ENCODE peak calls at places on chromosomes 5 and 9, in four cellular contexts. One of them, this sample, is unnamed.

GRCh38 chr5:15495026-15495425 is 5.0 kb upstream of the FBXL7 start:
- DNase-seq in fibroblast of lung: peak
- DNase-seq in neural crest cell: no peak
- DNase-seq in HFF-Myc: no peak
- DNase-seq in this sample: no peak

GRCh38 chr5:34552129-34552528 is 104.0 kb upstream of the RAI14 start:
- DNase-seq in fibroblast of lung: peak
- DNase-seq in neural crest cell: no peak
- DNase-seq in HFF-Myc: no peak
- DNase-seq in this sample: no peak

GRCh38 chr5:38497946-38498345 is 58.5 kb downstream of the LIFR start:
- DNase-seq in fibroblast of lung: peak
- DNase-seq in neural crest cell: no peak
- DNase-seq in HFF-Myc: no peak
- DNase-seq in this sample: no peak

GRCh38 chr5:179776413-179776938 is 17.3 kb upstream of the LTC4S start:
- DNase-seq in fibroblast of lung: no peak
- DNase-seq in neural crest cell: no peak
- DNase-seq in HFF-Myc: no peak
- DNase-seq in this sample: no peak

GRCh38 chr5:132422720-132423442 is 53.4 kb downstream of the SLC22A5 start:
- DNase-seq in fibroblast of lung: peak
- DNase-seq in neural crest cell: no peak
- DNase-seq in HFF-Myc: no peak
- DNase-seq in this sample: no peak

GRCh38 chr5:52360985-52361384 is 426.7 kb upstream of the ITGA1 start:
- DNase-seq in fibroblast of lung: no peak
- DNase-seq in neural crest cell: no peak
- DNase-seq in HFF-Myc: no peak
- DNase-seq in this sample: no peak

GRCh38 chr5:151597749-151598148 is 6.6 kb upstream of the FAT2 start:
- DNase-seq in fibroblast of lung: no peak
- DNase-seq in neural crest cell: no peak
- DNase-seq in HFF-Myc: no peak
- DNase-seq in this sample: no peak

GRCh38 chr5:72042097-72042496 is 65.2 kb upstream of the MAP1B start:
- DNase-seq in fibroblast of lung: no peak
- DNase-seq in neural crest cell: no peak
- DNase-seq in HFF-Myc: no peak
- DNase-seq in this sample: no peak

GRCh38 chr5:14850419-14851066 is 21.0 kb downstream of the ANKH start:
- DNase-seq in fibroblast of lung: no peak
- DNase-seq in neural crest cell: no peak
- DNase-seq in HFF-Myc: no peak
- DNase-seq in this sample: no peak

GRCh38 chr5:15933481-15934207 is 245.9 kb downstream of the MARCHF11 start:
- DNase-seq in fibroblast of lung: peak
- DNase-seq in neural crest cell: no peak
- DNase-seq in HFF-Myc: no peak
- DNase-seq in this sample: no peak

GRCh38 chr9:109509625-109510024 is 11.5 kb upstream of the PTPN3 start:
- DNase-seq in fibroblast of lung: no peak
- DNase-seq in neural crest cell: no peak
- DNase-seq in HFF-Myc: no peak
- DNase-seq in this sample: no peak

GRCh38 chr9:7844283-7844682 is 44.7 kb upstream of the DMAC1 start:
- DNase-seq in fibroblast of lung: peak
- DNase-seq in neural crest cell: no peak
- DNase-seq in HFF-Myc: no peak
- DNase-seq in this sample: no peak

GRCh38 chr5:168425997-168426863 is 60.0 kb upstream of the RARS1 start:
- DNase-seq in fibroblast of lung: no peak
- DNase-seq in neural crest cell: no peak
- DNase-seq in HFF-Myc: no peak
- DNase-seq in this sample: no peak

GRCh38 chr5:168426864-168427172 is 59.5 kb upstream of the RARS1 start:
- DNase-seq in fibroblast of lung: no peak
- DNase-seq in neural crest cell: no peak
- DNase-seq in HFF-Myc: no peak
- DNase-seq in this sample: no peak

GRCh38 chr5:168423478-168423877 is 62.8 kb upstream of the RARS1 start:
- DNase-seq in fibroblast of lung: no peak
- DNase-seq in neural crest cell: no peak
- DNase-seq in HFF-Myc: no peak
- DNase-seq in this sample: no peak

GRCh38 chr5:168423971-168424370 is 62.3 kb upstream of the RARS1 start:
- DNase-seq in fibroblast of lung: no peak
- DNase-seq in neural crest cell: no peak
- DNase-seq in HFF-Myc: no peak
- DNase-seq in this sample: no peak

GRCh38 chr5:168424506-168425298 is 61.6 kb upstream of the RARS1 start:
- DNase-seq in fibroblast of lung: peak
- DNase-seq in neural crest cell: no peak
- DNase-seq in HFF-Myc: no peak
- DNase-seq in this sample: peak
- TF ChIP-seq CTCF in fibroblast of lung: no peak
- TF ChIP-seq CTCF in neural crest cell: no peak
- TF ChIP-seq CTCF in HFF-Myc: no peak
- TF ChIP-seq CTCF in this sample: no peak

DNA sequence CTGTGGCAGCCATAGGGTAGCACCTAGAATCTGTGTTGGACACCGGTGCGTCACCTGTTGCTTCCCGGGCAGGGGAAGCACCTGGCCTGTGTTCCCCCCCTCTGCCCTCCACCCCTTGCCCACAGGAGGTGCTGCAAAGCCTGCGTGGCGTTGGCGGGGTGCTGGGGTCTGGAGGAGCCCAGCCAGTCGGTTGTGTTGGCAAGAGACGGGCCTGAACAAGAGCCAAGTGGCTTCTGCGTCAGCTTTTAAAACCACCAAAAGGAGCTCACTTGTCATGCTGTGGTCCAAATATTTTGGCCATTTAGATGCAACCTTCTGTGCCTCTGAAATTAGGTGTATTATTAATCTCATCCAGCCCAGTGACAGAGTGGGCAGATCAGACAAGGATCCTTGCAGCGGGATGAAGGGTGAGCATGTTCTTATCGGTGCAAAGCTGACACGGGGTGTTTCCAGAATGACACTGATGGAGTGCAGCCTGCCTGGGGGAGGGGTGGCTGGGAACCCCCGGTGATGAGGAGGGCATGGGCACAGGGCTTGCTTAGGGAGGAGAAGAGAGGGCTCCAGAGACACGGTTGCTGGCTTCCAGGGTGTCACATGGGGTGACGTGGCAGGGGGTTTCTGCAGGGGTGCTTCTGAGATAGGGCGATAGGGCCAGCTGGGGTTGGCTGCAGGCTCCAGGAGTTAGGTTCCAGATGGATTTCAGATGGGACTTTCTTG is 9.7 kb upstream of the RXRA start:
- DNase-seq in fibroblast of lung: peak
- DNase-seq in neural crest cell: no peak
- DNase-seq in HFF-Myc: no peak
- DNase-seq in this sample: no peak
- TF ChIP-seq CTCF in fibroblast of lung: no peak
- TF ChIP-seq CTCF in neural crest cell: no peak
- TF ChIP-seq CTCF in HFF-Myc: no peak
- TF ChIP-seq CTCF in this sample: no peak

GRCh38 chr5:6711409-6712135 is 1.7 kb upstream of the TENT4A start:
- DNase-seq in fibroblast of lung: no peak
- DNase-seq in neural crest cell: no peak
- DNase-seq in HFF-Myc: no peak
- DNase-seq in this sample: no peak
- TF ChIP-seq CTCF in fibroblast of lung: no peak
- TF ChIP-seq CTCF in neural crest cell: peak
- TF ChIP-seq CTCF in HFF-Myc: no peak
- TF ChIP-seq CTCF in this sample: no peak

GRCh38 chr5:149262315-149262714 is 9.3 kb upstream of the AFAP1L1 start:
- DNase-seq in fibroblast of lung: peak
- DNase-seq in neural crest cell: no peak
- DNase-seq in HFF-Myc: no peak
- DNase-seq in this sample: no peak
- TF ChIP-seq CTCF in fibroblast of lung: no peak
- TF ChIP-seq CTCF in neural crest cell: no peak
- TF ChIP-seq CTCF in HFF-Myc: no peak
- TF ChIP-seq CTCF in this sample: no peak

GRCh38 chr9:98022447-98022846 is 34.1 kb upstream of the NANS start:
- DNase-seq in fibroblast of lung: peak
- DNase-seq in neural crest cell: no peak
- DNase-seq in HFF-Myc: no peak
- DNase-seq in this sample: no peak
- TF ChIP-seq CTCF in fibroblast of lung: no peak
- TF ChIP-seq CTCF in neural crest cell: no peak
- TF ChIP-seq CTCF in HFF-Myc: no peak
- TF ChIP-seq CTCF in this sample: no peak

DNA sequence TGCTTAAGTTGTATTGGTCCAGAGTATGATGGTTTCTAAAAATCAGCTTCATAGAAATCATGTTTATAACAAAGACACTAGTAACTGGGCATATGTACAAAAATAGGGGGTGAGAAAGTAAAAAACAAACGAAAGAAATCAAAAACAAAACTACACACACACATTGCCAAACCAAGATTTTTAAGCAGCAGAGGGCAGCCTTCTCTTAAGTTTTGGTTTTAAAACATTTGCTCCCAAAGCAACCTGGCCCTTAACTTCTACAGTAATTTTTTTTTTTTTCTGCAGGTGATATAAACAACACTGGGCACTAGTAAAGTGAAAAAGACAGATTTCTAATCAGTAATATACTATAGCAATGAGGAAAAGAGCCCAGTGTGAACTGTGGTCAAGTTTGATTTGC is 13.5 kb upstream of the GAPT start:
- DNase-seq in fibroblast of lung: no peak
- DNase-seq in neural crest cell: no peak
- DNase-seq in HFF-Myc: no peak
- DNase-seq in this sample: no peak
- TF ChIP-seq CTCF in fibroblast of lung: peak
- TF ChIP-seq CTCF in neural crest cell: no peak
- TF ChIP-seq CTCF in HFF-Myc: no peak
- TF ChIP-seq CTCF in this sample: no peak

GRCh38 chr9:76378367-76379073 is 15.7 kb downstream of the RFK start:
- DNase-seq in fibroblast of lung: no peak
- DNase-seq in neural crest cell: no peak
- DNase-seq in HFF-Myc: no peak
- DNase-seq in this sample: no peak
- TF ChIP-seq CTCF in fibroblast of lung: no peak
- TF ChIP-seq CTCF in neural crest cell: no peak
- TF ChIP-seq CTCF in HFF-Myc: no peak
- TF ChIP-seq CTCF in this sample: no peak

GRCh38 chr9:74379718-74380117 is 117.4 kb upstream of the RORB start:
- DNase-seq in fibroblast of lung: peak
- DNase-seq in neural crest cell: no peak
- DNase-seq in HFF-Myc: no peak
- DNase-seq in this sample: no peak
- TF ChIP-seq CTCF in fibroblast of lung: no peak
- TF ChIP-seq CTCF in neural crest cell: peak
- TF ChIP-seq CTCF in HFF-Myc: no peak
- TF ChIP-seq CTCF in this sample: peak

This sample was measured in AG09319.